ENCODE peak calls at places on chromosomes 5 and 9, in seven cellular contexts. Z is HCT116, I is endothelial cell of umbilical vein, N is HepG2, E is H1, X is K562, A is SK-N-MC. F is an unnamed sample.
A peak's percentile ranks its signal among the peaks of the same experiment; 100 is the strongest.

GRCh38 chr5:149633671-149634350 is 52.5 kb downstream of the ARHGEF37 start:
- DNase-seq in Z (no peak), I (no peak), N (no peak), E (no peak), X (no peak), A (no peak), F (no peak)

GRCh38 chr9:77743381-77743780 is 95.3 kb upstream of the GNA14 start:
- DNase-seq in Z (no peak), I (no peak), N (no peak), E (no peak), X (no peak), A (no peak), F (no peak)

GRCh38 chr5:33810491-33811120 is 81.2 kb downstream of the ADAMTS12 start:
- DNase-seq in Z (no peak), I (peak; percentile 9), N (no peak), E (no peak), X (no peak), A (no peak), F (no peak)

GRCh38 chr5:65790371-65791163 is 68.6 kb downstream of the NLN start:
- DNase-seq in Z (no peak), I (no peak), N (no peak), E (no peak), X (no peak), A (no peak), F (no peak)

GRCh38 chr5:159100022-159100927 is 559 bp upstream of the EBF1 start:
- DNase-seq in Z (peak; percentile 7), I (peak; percentile 87), N (no peak), E (peak; percentile 75), X (peak; percentile 93), A (peak; percentile 92), F (peak; percentile 95)

GRCh38 chr9:76835571-76836283 is 70.2 kb downstream of the PRUNE2 start:
- DNase-seq in Z (no peak), I (no peak), N (no peak), E (no peak), X (no peak), A (no peak), F (no peak)

GRCh38 chr9:69549310-69550202 is 122.6 kb downstream of the APBA1 start:
- DNase-seq in Z (peak; percentile 38), I (peak; percentile 67), N (peak; percentile 45), E (no peak), X (peak; percentile 32), A (no peak), F (peak; percentile 77)

GRCh38 chr5:147441191-147441695 is 68.6 kb downstream of the DPYSL3 start:
- DNase-seq in Z (no peak), I (no peak), N (no peak), E (no peak), X (no peak), A (no peak), F (no peak)

GRCh38 chr9:114899461-114899860 is 30.9 kb downstream of the TNFSF8 start:
- DNase-seq in Z (no peak), I (peak; percentile 58), N (no peak), E (no peak), X (no peak), A (no peak), F (no peak)

GRCh38 chr9:1217076-1217475 is 166.9 kb downstream of the DMRT2 start:
- DNase-seq in Z (no peak), I (no peak), N (no peak), E (no peak), X (no peak), A (no peak), F (no peak)

GRCh38 chr5:32168460-32169033 is 5.6 kb downstream of the GOLPH3 start:
- DNase-seq in Z (no peak), I (no peak), N (no peak), E (no peak), X (no peak), A (no peak), F (no peak)

GRCh38 chr5:32172908-32173393 is 1.2 kb downstream of the GOLPH3 start:
- DNase-seq in Z (no peak), I (peak; percentile 67), N (no peak), E (no peak), X (no peak), A (peak; percentile 28), F (no peak)

GRCh38 chr5:32174011-32174866 is at the start of gene GOLPH3:
- DNase-seq in Z (peak; percentile 61), I (peak; percentile 82), N (peak; percentile 81), E (peak; percentile 62), X (peak; percentile 95), A (no peak), F (peak; percentile 96)

GRCh38 chr5:32173394-32174010 is 617 bp downstream of the GOLPH3 start:
- DNase-seq in Z (no peak), I (no peak), N (peak; percentile 33), E (no peak), X (peak; percentile 62), A (no peak), F (peak; percentile 76)

GRCh38 chr5:32170303-32171170 is 3.6 kb downstream of the GOLPH3 start:
- DNase-seq in Z (no peak), I (peak; percentile 41), N (no peak), E (no peak), X (no peak), A (peak; percentile 78), F (no peak)
- H3K4me3 ChIP-seq in Z (no peak overlapping the region), I (peak overlapping the region; percentile 99), N (peak overlapping the region; percentile 87), E (peak overlapping the region; percentile 88), X (no peak overlapping the region), A (peak overlapping the region; percentile 88), F (no peak overlapping the region)

GRCh38 chr9:81607593-81608288 is 81.6 kb downstream of the TLE1 start:
- DNase-seq in Z (no peak), I (no peak), N (no peak), E (no peak), X (no peak), A (no peak), F (no peak)

GRCh38 chr9:81608289-81608657 is 81.1 kb downstream of the TLE1 start:
- DNase-seq in Z (no peak), I (no peak), N (no peak), E (no peak), X (no peak), A (no peak), F (no peak)

GRCh38 chr9:81610739-81611107 is 78.6 kb downstream of the TLE1 start:
- DNase-seq in Z (no peak), I (no peak), N (no peak), E (no peak), X (no peak), A (no peak), F (no peak)

GRCh38 chr9:81611664-81612063 is 77.7 kb downstream of the TLE1 start:
- DNase-seq in Z (no peak), I (no peak), N (no peak), E (no peak), X (no peak), A (no peak), F (no peak)

DNA sequence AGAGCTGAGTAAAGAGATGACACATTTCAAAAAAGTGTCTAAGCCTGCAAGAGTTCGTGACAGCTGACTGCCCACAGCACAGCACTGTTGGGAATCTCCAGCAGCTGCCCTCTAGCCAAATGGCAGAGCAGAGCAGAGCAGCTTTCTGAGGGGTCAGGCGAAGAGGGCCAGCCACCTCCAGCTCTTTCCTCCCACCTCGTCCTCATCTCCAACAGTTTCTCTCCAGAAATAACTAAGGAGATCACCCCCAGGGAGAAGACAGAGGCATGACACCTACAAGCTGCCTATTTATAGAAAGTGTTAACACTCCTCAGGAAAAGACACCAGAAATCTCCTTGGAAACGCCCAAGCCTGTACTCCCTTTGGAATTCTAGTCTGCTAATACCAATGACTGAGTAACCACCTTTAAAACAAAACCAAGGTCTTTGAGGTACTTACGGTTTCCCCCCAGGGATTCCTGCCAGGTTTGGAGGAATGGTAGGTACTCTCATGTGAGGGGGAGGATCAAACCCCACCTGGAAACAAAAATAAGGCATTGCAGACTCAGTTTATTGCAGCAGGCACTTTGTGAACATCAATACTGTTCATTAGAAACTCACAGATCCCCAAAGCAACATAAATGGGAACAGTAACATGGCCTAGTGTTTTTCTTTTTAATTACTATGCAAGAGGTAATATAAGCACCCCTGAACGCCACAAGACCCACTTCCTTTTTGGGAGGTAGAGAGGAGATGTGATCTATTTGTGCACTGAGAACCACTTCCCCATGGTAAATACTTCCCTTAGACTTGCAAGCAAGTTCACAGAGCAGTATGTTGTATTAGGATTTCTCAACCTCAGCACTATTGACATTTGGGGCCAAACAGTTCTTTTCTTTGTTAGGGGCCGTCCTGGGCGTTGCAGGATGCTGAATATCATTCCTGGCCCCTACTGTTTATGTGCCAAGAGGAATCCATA is 79.3 kb downstream of the TLE1 start:
- DNase-seq in Z (no peak), I (no peak), N (peak; percentile 94), E (no peak), X (no peak), A (no peak), F (no peak)
- TF ChIP-seq POLR2AphosphoS5 in Z (no peak), I (no peak), N (no peak), E (no peak), X (no peak), A (no peak), F (no peak)

DNA sequence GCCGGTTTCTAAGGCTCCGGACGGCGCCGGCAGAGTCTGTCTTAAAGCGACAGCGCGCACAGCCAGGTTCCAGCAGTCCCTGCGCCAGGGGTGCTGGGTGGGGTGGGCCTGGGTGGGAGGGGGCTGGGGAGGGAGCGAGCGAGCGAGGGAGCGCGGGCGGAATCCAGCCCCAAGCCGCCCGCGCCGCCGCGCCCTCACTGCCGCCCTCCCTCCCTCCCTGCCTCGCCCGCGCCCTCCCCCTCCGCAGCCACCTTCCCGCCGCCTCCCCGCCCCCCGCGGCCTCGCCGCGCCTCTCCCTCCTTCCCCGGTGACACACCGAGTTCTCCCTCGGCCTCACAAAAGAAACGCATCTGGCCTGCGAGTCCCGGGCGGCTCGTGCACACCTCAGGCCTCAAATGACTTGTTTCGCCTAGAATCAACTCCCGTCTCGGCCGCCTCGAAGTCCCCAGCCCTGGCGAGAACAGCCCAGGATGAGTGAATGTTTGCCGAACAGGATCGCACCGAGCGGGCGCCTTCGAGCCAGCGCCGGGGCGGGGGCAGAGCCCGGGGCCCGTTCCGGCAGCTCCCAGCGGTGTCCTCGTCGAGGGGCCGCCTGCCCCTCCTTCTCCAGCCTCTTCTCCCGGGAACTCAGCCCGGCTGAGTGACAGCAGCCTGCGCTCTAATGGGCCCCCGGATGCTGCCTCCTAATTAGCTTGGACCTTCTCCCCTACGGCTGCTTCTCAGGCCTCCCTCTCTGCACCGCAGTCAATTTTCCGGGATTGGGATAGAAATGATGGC is at the start of gene PITX1:
- DNase-seq in Z (peak; percentile 33), I (no peak), N (peak; percentile 52), E (no peak), X (peak; percentile 96), A (no peak), F (peak; percentile 71)
- TF ChIP-seq EZH2 in Z (no peak), I (no peak), N (no peak), E (peak; percentile 87), X (no peak), A (no peak), F (peak; percentile 93)

GRCh38 chr9:37027582-37028424 is 6.3 kb downstream of the PAX5 start:
- DNase-seq in Z (peak; percentile 92), I (peak; percentile 93), N (peak; percentile 86), E (peak; percentile 88), X (peak; percentile 99), A (peak; percentile 70), F (peak; percentile 98)

GRCh38 chr9:37028425-37029031 is 5.5 kb downstream of the PAX5 start:
- DNase-seq in Z (no peak), I (no peak), N (no peak), E (no peak), X (no peak), A (no peak), F (peak; percentile 56)

GRCh38 chr9:37026936-37027581 is 7.0 kb downstream of the PAX5 start:
- DNase-seq in Z (no peak), I (no peak), N (no peak), E (no peak), X (no peak), A (no peak), F (peak; percentile 58)

GRCh38 chr9:37026085-37026935 is 7.8 kb downstream of the PAX5 start:
- DNase-seq in Z (no peak), I (no peak), N (no peak), E (no peak), X (no peak), A (no peak), F (peak; percentile 70)

GRCh38 chr9:37025381-37026084 is 8.5 kb downstream of the PAX5 start:
- DNase-seq in Z (no peak), I (no peak), N (no peak), E (no peak), X (no peak), A (no peak), F (peak; percentile 49)
- H3K4me3 ChIP-seq in Z (no peak overlapping the region), I (no peak overlapping the region), N (no peak overlapping the region), E (peak overlapping the region; percentile 57), X (no peak overlapping the region), A (peak overlapping the region; percentile 73), F (peak overlapping the region; percentile 68)